ENCODE peak calls at places on chromosome 5, in four cellular contexts. J is EH, Z is progenitor cell of endocrine pancreas, H is cardiac muscle cell. O is an unnamed sample.
A peak's percentile ranks its signal among the peaks of the same experiment; 100 is the strongest.

GRCh38 chr5:5953641-5954040 is 424.7 kb downstream of the MED10 start:
- DNase-seq in Z (no peak), H (no peak), J (no peak), O (no peak)

GRCh38 chr5:106142131-106142530 is 1528.6 kb downstream of the EFNA5 start:
- DNase-seq in H (no peak), Z (no peak), J (no peak), O (no peak)

GRCh38 chr5:33850100-33850594 is 41.6 kb downstream of the ADAMTS12 start:
- DNase-seq in H (peak; percentile 55), Z (no peak), J (peak; percentile 63), O (no peak)

GRCh38 chr5:151234476-151235238 is 10.8 kb upstream of the CCDC69 start:
- DNase-seq in J (peak; percentile 55), Z (no peak), H (peak; percentile 96), O (no peak)

GRCh38 chr5:122500245-122501086 is 188.4 kb downstream of the SNCAIP start:
- DNase-seq in Z (no peak), J (peak; percentile 66), H (peak; percentile 82), O (peak; percentile 59)

GRCh38 chr5:33364406-33364805 is 76.4 kb upstream of the TARS1 start:
- DNase-seq in Z (no peak), J (no peak), H (no peak), O (no peak)

GRCh38 chr5:129356846-129357245 is 103.3 kb upstream of the ADAMTS19 start:
- DNase-seq in Z (no peak), J (no peak), H (no peak), O (no peak)

GRCh38 chr5:17190242-17190778 is 27.1 kb upstream of the BASP1 start:
- DNase-seq in H (peak; percentile 95), Z (no peak), J (peak; percentile 92), O (peak; percentile 35)

GRCh38 chr5:176175101-176175852 is 62.9 kb upstream of the SIMC1 start:
- DNase-seq in J (no peak), Z (no peak), H (no peak), O (no peak)

GRCh38 chr5:12242960-12243888 is 339.0 kb upstream of the CTNND2 start:
- DNase-seq in J (no peak), Z (no peak), H (no peak), O (no peak)

GRCh38 chr5:74167930-74168315 is 472.6 kb downstream of the ENC1 start:
- DNase-seq in H (no peak), J (no peak), Z (no peak), O (no peak)

GRCh38 chr5:179413711-179414458 is 68.6 kb upstream of the ADAMTS2 start:
- DNase-seq in J (no peak), Z (no peak), H (no peak), O (peak; percentile 30)

GRCh38 chr5:174119386-174119785 is 73.9 kb downstream of the NSG2 start:
- DNase-seq in Z (no peak), H (no peak), J (no peak), O (no peak)

GRCh38 chr5:77550416-77550815 is 58.3 kb upstream of the WDR41 start:
- DNase-seq in J (peak; percentile 73), Z (no peak), H (peak; percentile 29), O (no peak)

GRCh38 chr5:93189707-93190120 is 391.3 kb downstream of the NR2F1-AS1 start:
- DNase-seq in Z (no peak), J (peak; percentile 94), H (peak; percentile 91), O (no peak)

GRCh38 chr5:83683836-83684235 is 36.8 kb downstream of the HAPLN1 start:
- DNase-seq in H (no peak), J (no peak), Z (no peak), O (no peak)

GRCh38 chr5:159905496-159905895 is 10.8 kb upstream of the ADRA1B start:
- DNase-seq in Z (no peak), J (peak; percentile 94), H (no peak), O (no peak)

GRCh38 chr5:143641549-143641955 is 170.4 kb upstream of the HMHB1 start:
- DNase-seq in J (peak; percentile 81), H (no peak), Z (no peak), O (no peak)

GRCh38 chr5:85927632-85928031 is 690.1 kb upstream of the COX7C start:
- DNase-seq in H (no peak), Z (no peak), J (no peak), O (no peak)

GRCh38 chr5:134568761-134569725 is 43.6 kb downstream of the JADE2 start:
- DNase-seq in J (peak; percentile 55), Z (no peak), H (peak; percentile 84), O (peak; percentile 87)

GRCh38 chr5:133147411-133147810 is 95.6 kb downstream of the HSPA4 start:
- DNase-seq in H (peak; percentile 68), Z (no peak), J (peak; percentile 17), O (no peak)

GRCh38 chr5:120817044-120817985 is 353.2 kb downstream of the PRR16 start:
- DNase-seq in H (peak; percentile 18), J (peak; percentile 23), Z (no peak), O (peak; percentile 2)

GRCh38 chr5:15124461-15124860 is 252.9 kb upstream of the ANKH start:
- DNase-seq in Z (no peak), J (no peak), H (no peak), O (no peak)

GRCh38 chr5:146731909-146732659 is 146.5 kb downstream of the PPP2R2B start:
- DNase-seq in H (peak; percentile 89), J (peak; percentile 86), Z (no peak), O (no peak)

GRCh38 chr5:57032151-57032551 is 80.2 kb upstream of the MIER3 start:
- DNase-seq in J (no peak), H (no peak), Z (no peak), O (no peak)

GRCh38 chr5:176415240-176416122 is 858 bp downstream of the CLTB start:
- DNase-seq in H (peak; percentile 56), Z (no peak), J (peak; percentile 90), O (peak; percentile 70)